ENCODE peak calls at places on chromosomes 4 and X, in nine cellular contexts. T is Peyer's patch, P is K562, X is endothelial cell of umbilical vein, B is suprapubic skin, I is IMR-90, F is upper lobe of left lung, U is transverse colon, N is ovary. Z is an unnamed sample.

GRCh38 chr4:5420266-5420665 is 288.1 kb downstream of the EVC2 start:
- DNase-seq in I (no peak), P (no peak), B (no peak), N (no peak), T (no peak), F (no peak), X (no peak), U (no peak), Z (no peak)

GRCh38 chr4:111066447-111066846 is 443.6 kb upstream of the PITX2 start:
- DNase-seq in F (no peak), I (peak; percentile 63), T (no peak), U (no peak), N (no peak), B (no peak), P (no peak), X (no peak), Z (no peak)

GRCh38 chr4:85901500-85901899 is 426.6 kb downstream of the ARHGAP24 start:
- DNase-seq in B (no peak), N (no peak), I (peak; percentile 43), X (no peak), U (no peak), T (no peak), F (no peak), P (no peak), Z (no peak)

GRCh38 chr4:170428929-170429328 is 339.2 kb upstream of the AADAT start:
- DNase-seq in P (no peak), T (no peak), I (no peak), F (no peak), B (no peak), U (no peak), X (no peak), N (no peak), Z (no peak)

GRCh38 chr4:33725861-33726260 is 2518.5 kb downstream of the ARAP2 start:
- DNase-seq in T (no peak), P (no peak), B (no peak), U (no peak), I (no peak), X (no peak), N (no peak), F (no peak), Z (no peak)

GRCh38 chrX:118207831-118208453 is 91.3 kb upstream of the KLHL13 start:
- DNase-seq in N (no peak), P (no peak), B (no peak), T (no peak), I (no peak), X (peak; percentile 53), F (no peak), U (no peak), Z (no peak)

GRCh38 chrX:47562615-47563243 is 1.7 kb downstream of the ARAF start:
- DNase-seq in X (peak; percentile 47), T (no peak), U (no peak), I (no peak), F (no peak), N (no peak), B (no peak), P (no peak), Z (no peak)

GRCh38 chr4:113050837-113051236 is 1.4 kb downstream of the ANK2 start:
- DNase-seq in T (no peak), I (no peak), N (no peak), P (no peak), U (no peak), F (no peak), B (no peak), X (no peak), Z (no peak)

GRCh38 chr4:155610143-155610542 is 56.5 kb upstream of the GUCY1A1 start:
- DNase-seq in B (no peak), N (no peak), U (no peak), P (no peak), X (no peak), T (no peak), I (no peak), F (no peak), Z (no peak)

GRCh38 chr4:137283737-137284136 is 248.6 kb downstream of the PCDH18 start:
- DNase-seq in F (no peak), X (no peak), B (no peak), N (no peak), T (no peak), I (peak; percentile 39), U (no peak), P (no peak), Z (no peak)

GRCh38 chr4:175947117-175947722 is 118.4 kb upstream of the WDR17 start:
- DNase-seq in N (no peak), B (no peak), P (no peak), I (peak; percentile 43), T (no peak), X (peak; percentile 54), U (no peak), F (no peak), Z (no peak)

GRCh38 chrX:54786972-54787371 is 11.1 kb downstream of the ITIH6 start:
- DNase-seq in T (no peak), U (peak; percentile 32), X (no peak), F (no peak), I (no peak), N (no peak), B (no peak), P (no peak), Z (peak; percentile 25)

GRCh38 chr4:94131212-94131611 is 76.5 kb upstream of the SMARCAD1 start:
- DNase-seq in F (no peak), I (no peak), P (no peak), T (no peak), N (no peak), U (no peak), X (no peak), B (no peak), Z (no peak)

GRCh38 chr4:79917246-79917645 is 155.8 kb downstream of the ANTXR2 start:
- DNase-seq in F (no peak), P (peak; percentile 41), X (peak; percentile 62), U (peak; percentile 22), I (peak; percentile 44), B (no peak), N (no peak), T (peak; percentile 51), Z (peak; percentile 25)

GRCh38 chr4:113509851-113510250 is 251.7 kb downstream of the CAMK2D start:
- DNase-seq in B (no peak), U (no peak), T (no peak), X (no peak), I (no peak), P (no peak), N (no peak), F (no peak), Z (no peak)

GRCh38 chr4:66923081-66923865 is 622.0 kb downstream of the CENPC start:
- DNase-seq in P (no peak), X (no peak), U (no peak), N (no peak), F (no peak), I (no peak), T (no peak), B (no peak), Z (no peak)
- H3K4me3 ChIP-seq in P (no peak overlapping the region), X (no peak overlapping the region), U (no peak overlapping the region), N (no peak overlapping the region), F (no peak overlapping the region), I (no peak overlapping the region), T (no peak overlapping the region), B (no peak overlapping the region), Z (no peak overlapping the region)

GRCh38 chr4:172311682-172312081 is 498.5 kb downstream of the GALNTL6 start:
- DNase-seq in N (no peak), I (no peak), F (no peak), X (no peak), B (no peak), U (no peak), P (no peak), T (no peak), Z (no peak)
- TF ChIP-seq POLR2A in N (no peak), I (no peak), F (no peak), X (no peak), B (no peak), U (no peak), P (no peak), T (no peak), Z (no peak)

GRCh38 chr4:98626350-98626749 is 32.1 kb downstream of the TSPAN5 start:
- DNase-seq in I (peak; percentile 94), P (no peak), B (no peak), U (no peak), N (peak; percentile 79), F (peak; percentile 29), T (no peak), X (peak; percentile 91), Z (no peak)

GRCh38 chr4:98627477-98627876 is 30.9 kb downstream of the TSPAN5 start:
- DNase-seq in T (no peak), F (no peak), X (no peak), I (no peak), N (no peak), B (no peak), P (no peak), U (no peak), Z (no peak)

GRCh38 chr4:98625399-98625798 is 33.0 kb downstream of the TSPAN5 start:
- DNase-seq in B (no peak), U (no peak), T (no peak), X (peak; percentile 44), F (no peak), I (no peak), N (no peak), P (no peak), Z (no peak)

GRCh38 chr4:98624642-98625041 is 33.8 kb downstream of the TSPAN5 start:
- DNase-seq in T (no peak), P (no peak), X (no peak), F (no peak), B (no peak), N (no peak), U (no peak), I (no peak), Z (no peak)

GRCh38 chr4:98625920-98626319 is 32.5 kb downstream of the TSPAN5 start:
- DNase-seq in B (no peak), U (no peak), X (no peak), N (no peak), P (no peak), F (no peak), T (no peak), I (no peak), Z (no peak)
- H3K27ac ChIP-seq in B (no peak overlapping the region), U (no peak overlapping the region), X (peak overlapping the region; percentile 74), N (peak overlapping the region; percentile 8), P (no peak overlapping the region), F (no peak overlapping the region), T (no peak overlapping the region), I (peak overlapping the region; percentile 78), Z (no peak overlapping the region)

GRCh38 chrX:72046447-72046846 is 85.3 kb downstream of the RTL5 start:
- DNase-seq in T (no peak), P (no peak), U (no peak), X (peak; percentile 71), N (no peak), B (no peak), I (no peak), F (no peak), Z (no peak)
- H3K4me3 ChIP-seq in T (no peak overlapping the region), P (no peak overlapping the region), U (no peak overlapping the region), X (peak overlapping the region; percentile 4), N (no peak overlapping the region), B (no peak overlapping the region), I (no peak overlapping the region), F (no peak overlapping the region), Z (no peak overlapping the region)

GRCh38 chr4:38805530-38806145 is 1.0 kb upstream of the TLR1 start:
- DNase-seq in I (no peak), B (no peak), F (no peak), U (peak; percentile 48), X (peak; percentile 44), N (no peak), P (no peak), T (no peak), Z (peak; percentile 52)
- TF ChIP-seq POLR2A in I (no peak), B (no peak), F (peak; percentile 45), U (no peak), X (no peak), N (no peak), P (no peak), T (no peak), Z (no peak)

GRCh38 chrX:50858548-50858947 is 44.6 kb upstream of the SHROOM4 start:
- DNase-seq in F (no peak), N (no peak), P (no peak), U (no peak), B (no peak), I (no peak), T (no peak), X (no peak), Z (no peak)
- H3K27ac ChIP-seq in F (no peak overlapping the region), N (no peak overlapping the region), P (no peak overlapping the region), U (no peak overlapping the region), B (no peak overlapping the region), I (no peak overlapping the region), T (no peak overlapping the region), X (no peak overlapping the region), Z (no peak overlapping the region)

Z was measured in body of pancreas.